ENCODE peak calls at places on chromosomes 3 and 15, in five cellular contexts. One of them, this sample, is unnamed.

GRCh38 chr3:16400143-16400935 is 113.2 kb downstream of the RFTN1 start:
- DNase-seq in breast epithelium: no peak
- DNase-seq in tibial nerve: no peak
- DNase-seq in tibial artery: no peak
- DNase-seq in CD4-positive, alpha-beta memory T cell: no peak
- DNase-seq in this sample: no peak

GRCh38 chr15:75452364-75452967 is 976 bp upstream of the SIN3A start:
- DNase-seq in breast epithelium: peak; percentile 93
- DNase-seq in tibial nerve: peak; percentile 90
- DNase-seq in tibial artery: peak; percentile 95
- DNase-seq in CD4-positive, alpha-beta memory T cell: peak; percentile 78
- DNase-seq in this sample: peak; percentile 78

GRCh38 chr15:89576417-89576773 is 1.1 kb downstream of the TICRR start:
- DNase-seq in breast epithelium: no peak
- DNase-seq in tibial nerve: no peak
- DNase-seq in tibial artery: no peak
- DNase-seq in CD4-positive, alpha-beta memory T cell: no peak
- DNase-seq in this sample: no peak

GRCh38 chr3:8301977-8302589 is 199.5 kb upstream of the LMCD1 start:
- DNase-seq in breast epithelium: no peak
- DNase-seq in tibial nerve: no peak
- DNase-seq in tibial artery: no peak
- DNase-seq in CD4-positive, alpha-beta memory T cell: peak; percentile 35
- DNase-seq in this sample: no peak

GRCh38 chr3:133578548-133579191 is 5.2 kb downstream of the CDV3 start:
- DNase-seq in breast epithelium: no peak
- DNase-seq in tibial nerve: no peak
- DNase-seq in tibial artery: no peak
- DNase-seq in CD4-positive, alpha-beta memory T cell: no peak
- DNase-seq in this sample: no peak

GRCh38 chr3:196097373-196098154 is 15.7 kb upstream of the TFRC start:
- DNase-seq in breast epithelium: no peak
- DNase-seq in tibial nerve: no peak
- DNase-seq in tibial artery: no peak
- DNase-seq in CD4-positive, alpha-beta memory T cell: no peak
- DNase-seq in this sample: no peak

GRCh38 chr3:27724459-27725197 is 2.5 kb upstream of the EOMES start:
- DNase-seq in breast epithelium: no peak
- DNase-seq in tibial nerve: no peak
- DNase-seq in tibial artery: no peak
- DNase-seq in CD4-positive, alpha-beta memory T cell: no peak
- DNase-seq in this sample: no peak

GRCh38 chr15:31150732-31151212 is 49.2 kb upstream of the TRPM1 start:
- DNase-seq in breast epithelium: no peak
- DNase-seq in tibial nerve: no peak
- DNase-seq in tibial artery: no peak
- DNase-seq in CD4-positive, alpha-beta memory T cell: no peak
- DNase-seq in this sample: no peak

GRCh38 chr3:158456114-158456513 is 114.9 kb upstream of the MLF1 start:
- DNase-seq in breast epithelium: no peak
- DNase-seq in tibial nerve: no peak
- DNase-seq in tibial artery: no peak
- DNase-seq in CD4-positive, alpha-beta memory T cell: no peak
- DNase-seq in this sample: no peak

GRCh38 chr3:154252759-154253638 is 71.3 kb downstream of the DHX36 start:
- DNase-seq in breast epithelium: peak; percentile 82
- DNase-seq in tibial nerve: peak; percentile 94
- DNase-seq in tibial artery: peak; percentile 94
- DNase-seq in CD4-positive, alpha-beta memory T cell: peak; percentile 38
- DNase-seq in this sample: peak; percentile 41

GRCh38 chr15:73851679-73852078 is 21.7 kb upstream of the TBC1D21 start:
- DNase-seq in breast epithelium: no peak
- DNase-seq in tibial nerve: peak; percentile 23
- DNase-seq in tibial artery: no peak
- DNase-seq in CD4-positive, alpha-beta memory T cell: peak; percentile 8
- DNase-seq in this sample: no peak

GRCh38 chr3:41682996-41683395 is 278.9 kb downstream of the ULK4 start:
- DNase-seq in breast epithelium: no peak
- DNase-seq in tibial nerve: no peak
- DNase-seq in tibial artery: no peak
- DNase-seq in CD4-positive, alpha-beta memory T cell: no peak
- DNase-seq in this sample: no peak

GRCh38 chr15:36399276-36399675 is 180.2 kb upstream of the CDIN1 start:
- DNase-seq in breast epithelium: no peak
- DNase-seq in tibial nerve: no peak
- DNase-seq in tibial artery: no peak
- DNase-seq in CD4-positive, alpha-beta memory T cell: no peak
- DNase-seq in this sample: no peak

GRCh38 chr3:66037330-66037985 is 1.3 kb downstream of the MAGI1 start:
- DNase-seq in breast epithelium: peak; percentile 59
- DNase-seq in tibial nerve: no peak
- DNase-seq in tibial artery: peak; percentile 74
- DNase-seq in CD4-positive, alpha-beta memory T cell: no peak
- DNase-seq in this sample: peak; percentile 26

GRCh38 chr15:47409038-47409437 is 308.3 kb upstream of the SEMA6D start:
- DNase-seq in breast epithelium: no peak
- DNase-seq in tibial nerve: no peak
- DNase-seq in tibial artery: no peak
- DNase-seq in CD4-positive, alpha-beta memory T cell: no peak
- DNase-seq in this sample: no peak

GRCh38 chr3:143383433-143383832 is 263.9 kb downstream of the CHST2 start:
- DNase-seq in breast epithelium: no peak
- DNase-seq in tibial nerve: no peak
- DNase-seq in tibial artery: no peak
- DNase-seq in CD4-positive, alpha-beta memory T cell: no peak
- DNase-seq in this sample: no peak

GRCh38 chr3:160400048-160400630 is 689 bp downstream of the SMC4 start:
- DNase-seq in breast epithelium: peak; percentile 18
- DNase-seq in tibial nerve: no peak
- DNase-seq in tibial artery: peak; percentile 73
- DNase-seq in CD4-positive, alpha-beta memory T cell: no peak
- DNase-seq in this sample: no peak

GRCh38 chr15:51492528-51492927 is 130.0 kb downstream of the DMXL2 start:
- DNase-seq in breast epithelium: no peak
- DNase-seq in tibial nerve: no peak
- DNase-seq in tibial artery: no peak
- DNase-seq in CD4-positive, alpha-beta memory T cell: no peak
- DNase-seq in this sample: no peak

GRCh38 chr3:185677146-185677829 is 91.2 kb downstream of the SENP2 start:
- DNase-seq in breast epithelium: no peak
- DNase-seq in tibial nerve: no peak
- DNase-seq in tibial artery: no peak
- DNase-seq in CD4-positive, alpha-beta memory T cell: no peak
- DNase-seq in this sample: no peak

GRCh38 chr3:49925485-49925884 is 4.1 kb downstream of the MON1A start:
- DNase-seq in breast epithelium: no peak
- DNase-seq in tibial nerve: no peak
- DNase-seq in tibial artery: no peak
- DNase-seq in CD4-positive, alpha-beta memory T cell: no peak
- DNase-seq in this sample: no peak

GRCh38 chr3:83218383-83219200 is 1457.1 kb upstream of the GBE1 start:
- DNase-seq in breast epithelium: no peak
- DNase-seq in tibial nerve: no peak
- DNase-seq in tibial artery: peak; percentile 55
- DNase-seq in CD4-positive, alpha-beta memory T cell: no peak
- DNase-seq in this sample: no peak

GRCh38 chr3:101375586-101375985 is 55.2 kb upstream of the IMPG2 start:
- DNase-seq in breast epithelium: no peak
- DNase-seq in tibial nerve: no peak
- DNase-seq in tibial artery: no peak
- DNase-seq in CD4-positive, alpha-beta memory T cell: no peak
- DNase-seq in this sample: no peak

GRCh38 chr3:39668420-39668819 is 141.0 kb upstream of the MYRIP start:
- DNase-seq in breast epithelium: no peak
- DNase-seq in tibial nerve: no peak
- DNase-seq in tibial artery: no peak
- DNase-seq in CD4-positive, alpha-beta memory T cell: no peak
- DNase-seq in this sample: peak; percentile 5

GRCh38 chr3:150146891-150147761 is 176.4 kb upstream of the PFN2 start:
- DNase-seq in breast epithelium: no peak
- DNase-seq in tibial nerve: no peak
- DNase-seq in tibial artery: no peak
- DNase-seq in CD4-positive, alpha-beta memory T cell: no peak
- DNase-seq in this sample: peak; percentile 11

GRCh38 chr3:72891053-72891855 is 3.4 kb downstream of the GXYLT2 start:
- DNase-seq in breast epithelium: peak; percentile 38
- DNase-seq in tibial nerve: peak; percentile 49
- DNase-seq in tibial artery: no peak
- DNase-seq in CD4-positive, alpha-beta memory T cell: no peak
- DNase-seq in this sample: no peak

GRCh38 chr3:57127849-57128566 is 37.1 kb downstream of the IL17RD start:
- DNase-seq in breast epithelium: no peak
- DNase-seq in tibial nerve: peak; percentile 50
- DNase-seq in tibial artery: no peak
- DNase-seq in CD4-positive, alpha-beta memory T cell: no peak
- DNase-seq in this sample: no peak

GRCh38 chr15:25640381-25640780 is 201.6 kb upstream of the UBE3A start:
- DNase-seq in breast epithelium: no peak
- DNase-seq in tibial nerve: no peak
- DNase-seq in tibial artery: no peak
- DNase-seq in CD4-positive, alpha-beta memory T cell: no peak
- DNase-seq in this sample: no peak

DNA sequence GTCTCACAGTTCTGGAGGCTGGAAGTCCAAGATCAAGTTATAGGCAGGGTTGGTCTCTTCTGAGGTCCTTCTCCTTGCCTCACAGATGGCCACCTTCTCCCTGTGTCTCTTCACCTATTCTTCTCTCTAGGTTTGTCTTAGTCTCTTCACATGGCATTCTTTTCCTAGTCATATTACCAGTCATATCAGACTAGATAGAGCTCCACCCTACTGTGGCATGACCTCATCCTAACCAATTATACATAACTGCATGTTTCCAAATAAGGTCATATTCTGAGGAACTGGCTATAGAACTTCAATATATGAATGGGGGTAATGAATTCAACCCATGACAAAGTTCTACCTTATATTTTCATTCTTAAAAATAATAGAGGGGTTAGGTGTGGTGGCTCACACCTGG is 196.4 kb upstream of the UBE3A start:
- DNase-seq in breast epithelium: no peak
- DNase-seq in tibial nerve: no peak
- DNase-seq in tibial artery: no peak
- DNase-seq in CD4-positive, alpha-beta memory T cell: no peak
- DNase-seq in this sample: no peak
- H3K27me3 ChIP-seq in breast epithelium: no peaks in the 10 kb centered on the region
- H3K27me3 ChIP-seq in tibial nerve: no peaks in the 10 kb centered on the region
- H3K27me3 ChIP-seq in tibial artery: no peaks in the 10 kb centered on the region
- H3K27me3 ChIP-seq in CD4-positive, alpha-beta memory T cell: no peaks in the 10 kb centered on the region
- H3K27me3 ChIP-seq in this sample: no peaks in the 10 kb centered on the region

DNA sequence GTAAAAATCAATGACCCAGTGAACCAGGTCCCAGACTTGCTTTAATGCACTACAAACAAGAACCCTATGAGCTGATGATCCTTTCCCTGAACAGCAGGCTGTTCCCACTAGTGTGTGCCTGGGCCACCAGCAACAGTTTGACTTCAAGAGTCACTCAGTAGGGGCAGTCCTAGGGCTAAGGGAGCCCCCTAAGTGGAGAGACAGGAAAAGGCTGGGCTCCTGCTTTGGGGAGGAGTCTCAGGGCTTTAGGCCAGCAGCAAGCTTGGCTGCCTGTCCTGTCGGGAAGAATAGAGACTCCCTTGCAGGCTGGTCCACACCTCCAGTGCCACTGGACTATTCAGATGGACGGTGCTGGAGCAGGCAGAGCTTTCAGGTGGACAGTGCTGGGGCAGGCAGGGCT is 29.4 kb upstream of the ADCY5 start:
- DNase-seq in breast epithelium: no peak
- DNase-seq in tibial nerve: no peak
- DNase-seq in tibial artery: no peak
- DNase-seq in CD4-positive, alpha-beta memory T cell: no peak
- DNase-seq in this sample: no peak
- H3K27me3 ChIP-seq in breast epithelium: no peaks in the 10 kb centered on the region
- H3K27me3 ChIP-seq in tibial nerve: no peaks in the 10 kb centered on the region
- H3K27me3 ChIP-seq in tibial artery: no peaks in the 10 kb centered on the region
- H3K27me3 ChIP-seq in CD4-positive, alpha-beta memory T cell: no peaks in the 10 kb centered on the region
- H3K27me3 ChIP-seq in this sample: peaks cover 2% of the 10 kb centered on the region

DNA sequence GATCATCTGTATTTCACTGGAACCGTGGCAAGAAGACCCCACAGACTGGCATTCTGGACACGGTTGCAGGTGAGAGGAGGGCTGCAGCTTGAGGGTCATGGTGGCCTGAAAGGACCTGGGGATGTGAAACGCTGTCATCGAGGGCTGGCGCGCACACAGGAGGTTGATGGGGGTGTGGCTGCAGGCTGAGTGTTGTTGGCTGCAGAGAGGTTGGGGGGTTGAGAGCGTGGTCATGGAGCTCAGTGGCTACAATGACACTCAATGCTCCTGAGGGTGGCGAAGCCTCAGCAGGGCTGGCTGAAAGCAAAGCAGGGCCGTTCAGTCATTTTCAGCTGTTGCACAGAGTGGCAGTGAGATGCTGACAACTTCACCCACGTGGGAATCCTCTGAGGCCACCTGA is 21.0 kb downstream of the CPN2 start:
- DNase-seq in breast epithelium: no peak
- DNase-seq in tibial nerve: no peak
- DNase-seq in tibial artery: no peak
- DNase-seq in CD4-positive, alpha-beta memory T cell: no peak
- DNase-seq in this sample: no peak
- H3K27me3 ChIP-seq in breast epithelium: no peaks in the 10 kb centered on the region
- H3K27me3 ChIP-seq in tibial nerve: no peaks in the 10 kb centered on the region
- H3K27me3 ChIP-seq in tibial artery: no peaks in the 10 kb centered on the region
- H3K27me3 ChIP-seq in CD4-positive, alpha-beta memory T cell: peaks cover 12% of the 10 kb centered on the region
- H3K27me3 ChIP-seq in this sample: no peaks in the 10 kb centered on the region

GRCh38 chr3:11162401-11163345 is 8.4 kb downstream of the HRH1 start:
- DNase-seq in breast epithelium: no peak
- DNase-seq in tibial nerve: no peak
- DNase-seq in tibial artery: peak; percentile 62
- DNase-seq in CD4-positive, alpha-beta memory T cell: no peak
- DNase-seq in this sample: no peak
- H3K27me3 ChIP-seq in breast epithelium: no peaks in the 10 kb centered on the region
- H3K27me3 ChIP-seq in tibial nerve: no peaks in the 10 kb centered on the region
- H3K27me3 ChIP-seq in tibial artery: no peaks in the 10 kb centered on the region
- H3K27me3 ChIP-seq in CD4-positive, alpha-beta memory T cell: peaks cover 5% of the 10 kb centered on the region
- H3K27me3 ChIP-seq in this sample: peaks cover 2% of the 10 kb centered on the region

DNA sequence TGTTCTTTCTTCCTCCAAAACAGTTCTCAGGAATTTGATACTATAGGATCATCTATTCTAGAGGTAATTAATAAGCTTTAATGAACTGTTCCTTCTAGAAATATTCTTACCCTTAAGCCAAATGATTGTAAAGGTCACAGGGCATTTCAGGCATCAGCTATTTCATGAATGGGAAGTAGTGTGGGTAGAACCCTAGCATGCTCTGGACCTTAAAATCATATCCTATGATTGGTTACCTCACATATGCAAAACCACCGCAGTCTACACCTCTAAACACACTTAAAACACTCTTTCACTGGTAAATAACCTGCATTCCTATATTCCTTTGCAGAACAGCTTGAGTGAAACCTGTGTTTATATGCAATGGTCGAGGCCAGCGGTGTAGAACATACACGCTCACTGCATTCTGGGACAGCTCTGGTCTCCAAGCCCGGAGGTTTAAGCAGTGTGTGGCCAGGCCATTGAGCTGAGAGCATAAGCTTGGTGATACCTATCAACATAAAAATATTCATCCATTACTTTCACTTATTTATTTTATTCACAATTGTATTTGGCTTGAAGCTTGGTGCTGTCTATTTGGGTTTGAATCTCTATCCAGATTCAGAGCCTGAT is 87.7 kb upstream of the RASGRP1 start:
- DNase-seq in breast epithelium: no peak
- DNase-seq in tibial nerve: no peak
- DNase-seq in tibial artery: no peak
- DNase-seq in CD4-positive, alpha-beta memory T cell: no peak
- DNase-seq in this sample: no peak
- H3K27me3 ChIP-seq in breast epithelium: no peaks in the 10 kb centered on the region
- H3K27me3 ChIP-seq in tibial nerve: no peaks in the 10 kb centered on the region
- H3K27me3 ChIP-seq in tibial artery: no peaks in the 10 kb centered on the region
- H3K27me3 ChIP-seq in CD4-positive, alpha-beta memory T cell: no peaks in the 10 kb centered on the region
- H3K27me3 ChIP-seq in this sample: no peaks in the 10 kb centered on the region